ENCODE peak calls at places on chromosomes 11 and 22, in eight cellular contexts. One of them, this sample, is unnamed.

GRCh38 chr11:10310301-10310841 is 5.5 kb downstream of the ADM start:
- DNase-seq in lower lobe of right lung: no peak
- DNase-seq in mesendoderm: peak
- DNase-seq in AG10803: peak
- DNase-seq in stimulated activated CD8-positive, alpha-beta memory T cell treated with anti-CD3 and anti-CD28 coated beads, Interleukin-15, amount 100 ng/mL, for 24 hours: no peak
- DNase-seq in heart right ventricle: no peak
- DNase-seq in C1 segment of cervical spinal cord: no peak
- DNase-seq in T follicular helper cell: no peak
- DNase-seq in this sample: no peak

GRCh38 chr11:65558785-65559509 is 788 bp upstream of the LTBP3 start:
- DNase-seq in lower lobe of right lung: peak
- DNase-seq in mesendoderm: no peak
- DNase-seq in AG10803: peak
- DNase-seq in stimulated activated CD8-positive, alpha-beta memory T cell treated with anti-CD3 and anti-CD28 coated beads, Interleukin-15, amount 100 ng/mL, for 24 hours: no peak
- DNase-seq in heart right ventricle: peak
- DNase-seq in C1 segment of cervical spinal cord: peak
- DNase-seq in T follicular helper cell: no peak
- DNase-seq in this sample: no peak

GRCh38 chr11:93089474-93090102 is 108.2 kb downstream of the SLC36A4 start:
- DNase-seq in lower lobe of right lung: no peak
- DNase-seq in mesendoderm: peak
- DNase-seq in AG10803: peak
- DNase-seq in stimulated activated CD8-positive, alpha-beta memory T cell treated with anti-CD3 and anti-CD28 coated beads, Interleukin-15, amount 100 ng/mL, for 24 hours: no peak
- DNase-seq in heart right ventricle: no peak
- DNase-seq in C1 segment of cervical spinal cord: peak
- DNase-seq in T follicular helper cell: no peak
- DNase-seq in this sample: peak

GRCh38 chr11:10604340-10604748 is 35.9 kb upstream of the LYVE1 start:
- DNase-seq in lower lobe of right lung: no peak
- DNase-seq in mesendoderm: no peak
- DNase-seq in AG10803: peak
- DNase-seq in stimulated activated CD8-positive, alpha-beta memory T cell treated with anti-CD3 and anti-CD28 coated beads, Interleukin-15, amount 100 ng/mL, for 24 hours: no peak
- DNase-seq in heart right ventricle: peak
- DNase-seq in C1 segment of cervical spinal cord: no peak
- DNase-seq in T follicular helper cell: no peak
- DNase-seq in this sample: no peak

GRCh38 chr11:129289350-129290040 is 86.2 kb upstream of the BARX2 start:
- DNase-seq in lower lobe of right lung: no peak
- DNase-seq in mesendoderm: no peak
- DNase-seq in AG10803: no peak
- DNase-seq in stimulated activated CD8-positive, alpha-beta memory T cell treated with anti-CD3 and anti-CD28 coated beads, Interleukin-15, amount 100 ng/mL, for 24 hours: no peak
- DNase-seq in heart right ventricle: no peak
- DNase-seq in C1 segment of cervical spinal cord: no peak
- DNase-seq in T follicular helper cell: no peak
- DNase-seq in this sample: no peak

GRCh38 chr22:43743929-43744643 is 68.0 kb downstream of the EFCAB6 start:
- DNase-seq in lower lobe of right lung: no peak
- DNase-seq in mesendoderm: no peak
- DNase-seq in AG10803: no peak
- DNase-seq in stimulated activated CD8-positive, alpha-beta memory T cell treated with anti-CD3 and anti-CD28 coated beads, Interleukin-15, amount 100 ng/mL, for 24 hours: no peak
- DNase-seq in heart right ventricle: no peak
- DNase-seq in C1 segment of cervical spinal cord: no peak
- DNase-seq in T follicular helper cell: no peak
- DNase-seq in this sample: no peak

GRCh38 chr11:125337836-125338235 is 158.2 kb downstream of the FEZ1 start:
- DNase-seq in lower lobe of right lung: no peak
- DNase-seq in mesendoderm: no peak
- DNase-seq in AG10803: no peak
- DNase-seq in stimulated activated CD8-positive, alpha-beta memory T cell treated with anti-CD3 and anti-CD28 coated beads, Interleukin-15, amount 100 ng/mL, for 24 hours: no peak
- DNase-seq in heart right ventricle: no peak
- DNase-seq in C1 segment of cervical spinal cord: no peak
- DNase-seq in T follicular helper cell: no peak
- DNase-seq in this sample: no peak

GRCh38 chr22:42697542-42698013 is 23.1 kb downstream of the A4GALT start:
- DNase-seq in lower lobe of right lung: no peak
- DNase-seq in mesendoderm: peak
- DNase-seq in AG10803: peak
- DNase-seq in stimulated activated CD8-positive, alpha-beta memory T cell treated with anti-CD3 and anti-CD28 coated beads, Interleukin-15, amount 100 ng/mL, for 24 hours: no peak
- DNase-seq in heart right ventricle: peak
- DNase-seq in C1 segment of cervical spinal cord: no peak
- DNase-seq in T follicular helper cell: no peak
- DNase-seq in this sample: no peak

GRCh38 chr11:57658023-57658361 is 430 bp downstream of the CLP1 start:
- DNase-seq in lower lobe of right lung: no peak
- DNase-seq in mesendoderm: no peak
- DNase-seq in AG10803: no peak
- DNase-seq in stimulated activated CD8-positive, alpha-beta memory T cell treated with anti-CD3 and anti-CD28 coated beads, Interleukin-15, amount 100 ng/mL, for 24 hours: no peak
- DNase-seq in heart right ventricle: no peak
- DNase-seq in C1 segment of cervical spinal cord: no peak
- DNase-seq in T follicular helper cell: no peak
- DNase-seq in this sample: peak

GRCh38 chr11:120178441-120179070 is 32.3 kb upstream of the OAF start:
- DNase-seq in lower lobe of right lung: no peak
- DNase-seq in mesendoderm: no peak
- DNase-seq in AG10803: peak
- DNase-seq in stimulated activated CD8-positive, alpha-beta memory T cell treated with anti-CD3 and anti-CD28 coated beads, Interleukin-15, amount 100 ng/mL, for 24 hours: no peak
- DNase-seq in heart right ventricle: no peak
- DNase-seq in C1 segment of cervical spinal cord: no peak
- DNase-seq in T follicular helper cell: no peak
- DNase-seq in this sample: no peak

GRCh38 chr22:49995059-49995412 is 17.5 kb downstream of the IL17REL start:
- DNase-seq in lower lobe of right lung: no peak
- DNase-seq in mesendoderm: no peak
- DNase-seq in AG10803: no peak
- DNase-seq in stimulated activated CD8-positive, alpha-beta memory T cell treated with anti-CD3 and anti-CD28 coated beads, Interleukin-15, amount 100 ng/mL, for 24 hours: no peak
- DNase-seq in heart right ventricle: no peak
- DNase-seq in C1 segment of cervical spinal cord: no peak
- DNase-seq in T follicular helper cell: no peak
- DNase-seq in this sample: no peak

GRCh38 chr11:69120096-69120875 is 35.4 kb upstream of the SMIM38 start:
- DNase-seq in lower lobe of right lung: peak
- DNase-seq in mesendoderm: no peak
- DNase-seq in AG10803: no peak
- DNase-seq in stimulated activated CD8-positive, alpha-beta memory T cell treated with anti-CD3 and anti-CD28 coated beads, Interleukin-15, amount 100 ng/mL, for 24 hours: no peak
- DNase-seq in heart right ventricle: no peak
- DNase-seq in C1 segment of cervical spinal cord: no peak
- DNase-seq in T follicular helper cell: no peak
- DNase-seq in this sample: no peak

GRCh38 chr11:7570938-7571337 is 57.1 kb downstream of the PPFIBP2 start:
- DNase-seq in lower lobe of right lung: no peak
- DNase-seq in mesendoderm: peak
- DNase-seq in AG10803: no peak
- DNase-seq in stimulated activated CD8-positive, alpha-beta memory T cell treated with anti-CD3 and anti-CD28 coated beads, Interleukin-15, amount 100 ng/mL, for 24 hours: no peak
- DNase-seq in heart right ventricle: no peak
- DNase-seq in C1 segment of cervical spinal cord: no peak
- DNase-seq in T follicular helper cell: no peak
- DNase-seq in this sample: no peak

GRCh38 chr11:69232821-69233760 is 60.9 kb upstream of the MYEOV start:
- DNase-seq in lower lobe of right lung: no peak
- DNase-seq in mesendoderm: no peak
- DNase-seq in AG10803: no peak
- DNase-seq in stimulated activated CD8-positive, alpha-beta memory T cell treated with anti-CD3 and anti-CD28 coated beads, Interleukin-15, amount 100 ng/mL, for 24 hours: no peak
- DNase-seq in heart right ventricle: no peak
- DNase-seq in C1 segment of cervical spinal cord: no peak
- DNase-seq in T follicular helper cell: no peak
- DNase-seq in this sample: no peak

GRCh38 chr22:44225812-44226211 is 45.1 kb downstream of the PARVG start:
- DNase-seq in lower lobe of right lung: no peak
- DNase-seq in mesendoderm: no peak
- DNase-seq in AG10803: no peak
- DNase-seq in stimulated activated CD8-positive, alpha-beta memory T cell treated with anti-CD3 and anti-CD28 coated beads, Interleukin-15, amount 100 ng/mL, for 24 hours: no peak
- DNase-seq in heart right ventricle: no peak
- DNase-seq in C1 segment of cervical spinal cord: no peak
- DNase-seq in T follicular helper cell: no peak
- DNase-seq in this sample: no peak

GRCh38 chr11:13224324-13224723 is 53.3 kb upstream of the BMAL1 start:
- DNase-seq in lower lobe of right lung: no peak
- DNase-seq in mesendoderm: no peak
- DNase-seq in AG10803: no peak
- DNase-seq in stimulated activated CD8-positive, alpha-beta memory T cell treated with anti-CD3 and anti-CD28 coated beads, Interleukin-15, amount 100 ng/mL, for 24 hours: no peak
- DNase-seq in heart right ventricle: no peak
- DNase-seq in C1 segment of cervical spinal cord: no peak
- DNase-seq in T follicular helper cell: no peak
- DNase-seq in this sample: no peak

GRCh38 chr11:77705877-77706579 is 68.4 kb upstream of the CLNS1A start:
- DNase-seq in lower lobe of right lung: no peak
- DNase-seq in mesendoderm: no peak
- DNase-seq in AG10803: no peak
- DNase-seq in stimulated activated CD8-positive, alpha-beta memory T cell treated with anti-CD3 and anti-CD28 coated beads, Interleukin-15, amount 100 ng/mL, for 24 hours: no peak
- DNase-seq in heart right ventricle: no peak
- DNase-seq in C1 segment of cervical spinal cord: no peak
- DNase-seq in T follicular helper cell: no peak
- DNase-seq in this sample: no peak

GRCh38 chr11:75240381-75241035 is at the start of gene TPBGL:
- DNase-seq in lower lobe of right lung: no peak
- DNase-seq in mesendoderm: peak
- DNase-seq in AG10803: no peak
- DNase-seq in stimulated activated CD8-positive, alpha-beta memory T cell treated with anti-CD3 and anti-CD28 coated beads, Interleukin-15, amount 100 ng/mL, for 24 hours: no peak
- DNase-seq in heart right ventricle: peak
- DNase-seq in C1 segment of cervical spinal cord: no peak
- DNase-seq in T follicular helper cell: no peak
- DNase-seq in this sample: no peak

GRCh38 chr11:69075421-69076128 is 26.8 kb downstream of the TPCN2 start:
- DNase-seq in lower lobe of right lung: no peak
- DNase-seq in mesendoderm: no peak
- DNase-seq in AG10803: peak
- DNase-seq in stimulated activated CD8-positive, alpha-beta memory T cell treated with anti-CD3 and anti-CD28 coated beads, Interleukin-15, amount 100 ng/mL, for 24 hours: no peak
- DNase-seq in heart right ventricle: peak
- DNase-seq in C1 segment of cervical spinal cord: peak
- DNase-seq in T follicular helper cell: no peak
- DNase-seq in this sample: no peak

GRCh38 chr11:47242596-47243192 is 5.9 kb downstream of the ACP2 start:
- DNase-seq in lower lobe of right lung: no peak
- DNase-seq in mesendoderm: no peak
- DNase-seq in AG10803: no peak
- DNase-seq in stimulated activated CD8-positive, alpha-beta memory T cell treated with anti-CD3 and anti-CD28 coated beads, Interleukin-15, amount 100 ng/mL, for 24 hours: no peak
- DNase-seq in heart right ventricle: no peak
- DNase-seq in C1 segment of cervical spinal cord: no peak
- DNase-seq in T follicular helper cell: no peak
- DNase-seq in this sample: no peak

GRCh38 chr11:35974878-35975578 is 31.2 kb downstream of the LDLRAD3 start:
- DNase-seq in lower lobe of right lung: no peak
- DNase-seq in mesendoderm: no peak
- DNase-seq in AG10803: peak
- DNase-seq in stimulated activated CD8-positive, alpha-beta memory T cell treated with anti-CD3 and anti-CD28 coated beads, Interleukin-15, amount 100 ng/mL, for 24 hours: no peak
- DNase-seq in heart right ventricle: no peak
- DNase-seq in C1 segment of cervical spinal cord: no peak
- DNase-seq in T follicular helper cell: no peak
- DNase-seq in this sample: no peak

GRCh38 chr22:31814942-31815341 is 61.1 kb downstream of the DEPDC5 start:
- DNase-seq in lower lobe of right lung: no peak
- DNase-seq in mesendoderm: no peak
- DNase-seq in AG10803: no peak
- DNase-seq in stimulated activated CD8-positive, alpha-beta memory T cell treated with anti-CD3 and anti-CD28 coated beads, Interleukin-15, amount 100 ng/mL, for 24 hours: no peak
- DNase-seq in heart right ventricle: no peak
- DNase-seq in C1 segment of cervical spinal cord: no peak
- DNase-seq in T follicular helper cell: no peak
- DNase-seq in this sample: no peak

GRCh38 chr22:36360871-36361383 is 26.8 kb downstream of the MYH9 start:
- DNase-seq in lower lobe of right lung: no peak
- DNase-seq in mesendoderm: peak
- DNase-seq in AG10803: peak
- DNase-seq in stimulated activated CD8-positive, alpha-beta memory T cell treated with anti-CD3 and anti-CD28 coated beads, Interleukin-15, amount 100 ng/mL, for 24 hours: no peak
- DNase-seq in heart right ventricle: no peak
- DNase-seq in C1 segment of cervical spinal cord: no peak
- DNase-seq in T follicular helper cell: no peak
- DNase-seq in this sample: peak

GRCh38 chr11:19954899-19955298 is 205.4 kb downstream of the DBX1 start:
- DNase-seq in lower lobe of right lung: no peak
- DNase-seq in mesendoderm: no peak
- DNase-seq in AG10803: peak
- DNase-seq in stimulated activated CD8-positive, alpha-beta memory T cell treated with anti-CD3 and anti-CD28 coated beads, Interleukin-15, amount 100 ng/mL, for 24 hours: no peak
- DNase-seq in heart right ventricle: no peak
- DNase-seq in C1 segment of cervical spinal cord: no peak
- DNase-seq in T follicular helper cell: no peak
- DNase-seq in this sample: no peak

GRCh38 chr11:64107300-64107699 is 58.6 kb downstream of the MACROD1 start:
- DNase-seq in lower lobe of right lung: no peak
- DNase-seq in mesendoderm: no peak
- DNase-seq in AG10803: no peak
- DNase-seq in stimulated activated CD8-positive, alpha-beta memory T cell treated with anti-CD3 and anti-CD28 coated beads, Interleukin-15, amount 100 ng/mL, for 24 hours: no peak
- DNase-seq in heart right ventricle: no peak
- DNase-seq in C1 segment of cervical spinal cord: no peak
- DNase-seq in T follicular helper cell: no peak
- DNase-seq in this sample: no peak

GRCh38 chr11:2321311-2321683 is 19.5 kb downstream of the TSPAN32 start:
- DNase-seq in lower lobe of right lung: no peak
- DNase-seq in mesendoderm: no peak
- DNase-seq in AG10803: no peak
- DNase-seq in stimulated activated CD8-positive, alpha-beta memory T cell treated with anti-CD3 and anti-CD28 coated beads, Interleukin-15, amount 100 ng/mL, for 24 hours: no peak
- DNase-seq in heart right ventricle: no peak
- DNase-seq in C1 segment of cervical spinal cord: no peak
- DNase-seq in T follicular helper cell: no peak
- DNase-seq in this sample: no peak

This sample was measured in erythroblast.